ENCODE peak calls at places on chromosomes 12 and 14, in four cellular contexts. G is A549, V is WTC11, I is HepG2. B is an unnamed sample.

GRCh38 chr12:56333197-56333678 is 562 bp downstream of the PAN2 start:
- DNase-seq in G (peak), V (no peak), I (no peak), B (no peak)

GRCh38 chr12:82130763-82131162 is 227.4 kb downstream of the CCDC59 start:
- DNase-seq in G (no peak), V (no peak), I (no peak), B (no peak)

GRCh38 chr12:111596985-111597730 is 2.0 kb downstream of the ATXN2 start:
- DNase-seq in G (peak), V (peak), I (peak), B (peak)

GRCh38 chr12:89669197-89669596 is 39.4 kb downstream of the ATP2B1 start:
- DNase-seq in G (no peak), V (no peak), I (no peak), B (no peak)

GRCh38 chr14:103662029-103662428 is 33.0 kb downstream of the KLC1 start:
- DNase-seq in G (no peak), V (no peak), I (no peak), B (no peak)

GRCh38 chr12:99959549-99960170 is 25.1 kb downstream of the ANKS1B start:
- DNase-seq in G (peak), V (no peak), I (peak), B (no peak)

GRCh38 chr12:80352476-80352875 is 91.6 kb upstream of the PTPRQ start:
- DNase-seq in G (no peak), V (no peak), I (no peak), B (no peak)

GRCh38 chr14:88468396-88468795 is 82.9 kb downstream of the SPATA7 start:
- DNase-seq in G (no peak), V (no peak), I (no peak), B (no peak)

GRCh38 chr14:63897706-63898105 is 44.9 kb downstream of the SYNE2 start:
- DNase-seq in G (no peak), V (no peak), I (no peak), B (no peak)

GRCh38 chr12:99978152-99978551 is 6.6 kb downstream of the ANKS1B start:
- DNase-seq in G (no peak), V (no peak), I (no peak), B (no peak)

GRCh38 chr12:105330938-105331804 is 680 bp downstream of the C12orf75 start:
- DNase-seq in G (no peak), V (peak), I (no peak), B (no peak)

GRCh38 chr12:6342140-6342889 is 439 bp upstream of the TNFRSF1A start:
- DNase-seq in G (no peak), V (no peak), I (no peak), B (no peak)

GRCh38 chr12:49933793-49934192 is 16.7 kb upstream of the AQP2 start:
- DNase-seq in G (no peak), V (no peak), I (no peak), B (no peak)

GRCh38 chr14:104803280-104803915 is 2.5 kb downstream of the ZBTB42 start:
- DNase-seq in G (no peak), V (no peak), I (no peak), B (no peak)

GRCh38 chr12:56361487-56362129 is 1.0 kb downstream of the APOF start:
- DNase-seq in G (no peak), V (no peak), I (no peak), B (no peak)

GRCh38 chr14:69695664-69696527 is 71.0 kb upstream of the SRSF5 start:
- DNase-seq in G (no peak), V (no peak), I (no peak), B (peak)

GRCh38 chr14:29227631-29228030 is 461.0 kb downstream of the FOXG1 start:
- DNase-seq in G (no peak), V (no peak), I (no peak), B (no peak)

GRCh38 chr12:104903648-104904423 is 54.3 kb downstream of the SLC41A2 start:
- DNase-seq in G (no peak), V (no peak), I (peak), B (no peak)

GRCh38 chr12:58920102-58920955 is at the start of gene LRIG3:
- DNase-seq in G (peak), V (peak), I (peak), B (peak)

GRCh38 chr14:79540394-79540793 is 670.9 kb downstream of the DIO2 start:
- DNase-seq in G (no peak), V (no peak), I (no peak), B (no peak)

GRCh38 chr14:56145965-56146364 is 27.8 kb downstream of the PELI2 start:
- DNase-seq in G (no peak), V (no peak), I (no peak), B (no peak)

GRCh38 chr12:90253674-90254181 is 545.1 kb upstream of the ATP2B1 start:
- DNase-seq in G (no peak), V (peak), I (no peak), B (no peak)

GRCh38 chr12:112111931-112112330 is 3.3 kb upstream of the NAA25 start:
- DNase-seq in G (no peak), V (no peak), I (no peak), B (peak)

GRCh38 chr12:59077153-59077930 is 157.0 kb upstream of the LRIG3 start:
- DNase-seq in G (no peak), V (no peak), I (no peak), B (no peak)

GRCh38 chr12:64395739-64396138 is 5.2 kb upstream of the C12orf56 start:
- DNase-seq in G (no peak), V (no peak), I (no peak), B (no peak)

GRCh38 chr14:34718750-34719304 is 4.4 kb upstream of the CFL2 start:
- DNase-seq in G (no peak), V (no peak), I (no peak), B (no peak)

GRCh38 chr12:10562306-10562933 is 51.0 kb downstream of the MAGOHB start:
- DNase-seq in G (peak), V (no peak), I (peak), B (peak)

GRCh38 chr12:18153826-18154225 is 63.8 kb upstream of the RERGL start:
- DNase-seq in G (no peak), V (no peak), I (no peak), B (no peak)

GRCh38 chr14:35844494-35844893 is 18.4 kb downstream of the BRMS1L start:
- DNase-seq in G (no peak), V (no peak), I (no peak), B (no peak)

GRCh38 chr14:67508973-67509372 is 20.5 kb upstream of the TMEM229B start:
- DNase-seq in G (no peak), V (no peak), I (no peak), B (no peak)

GRCh38 chr12:114439306-114439705 is 33.4 kb upstream of the TBX5 start:
- DNase-seq in G (no peak), V (peak), I (no peak), B (no peak)

GRCh38 chr12:102465762-102466560 is 14.4 kb downstream of the IGF1 start:
- DNase-seq in G (no peak), V (no peak), I (no peak), B (no peak)

GRCh38 chr12:117098361-117099217 is 627 bp downstream of the TESC start:
- DNase-seq in G (peak), V (peak), I (no peak), B (peak)

GRCh38 chr14:73785834-73786631 is 65.6 kb upstream of the PTGR2 start:
- DNase-seq in G (peak), V (peak), I (peak), B (peak)

GRCh38 chr12:21665816-21666215 is 8.2 kb upstream of the LDHB start:
- DNase-seq in G (no peak), V (no peak), I (no peak), B (no peak)

GRCh38 chr12:52585951-52586350 is 12.3 kb upstream of the KRT74 start:
- DNase-seq in G (no peak), V (no peak), I (no peak), B (peak)

GRCh38 chr14:54529811-54530210 is 20.1 kb downstream of the CGRRF1 start:
- DNase-seq in G (no peak), V (no peak), I (no peak), B (no peak)

GRCh38 chr14:57274551-57274950 is 5.8 kb downstream of the AP5M1 start:
- DNase-seq in G (no peak), V (no peak), I (no peak), B (no peak)

GRCh38 chr14:57526942-57527341 is 33.3 kb upstream of the CCDC198 start:
- DNase-seq in G (no peak), V (peak), I (peak), B (peak)

GRCh38 chr12:726281-727140 is 25.9 kb upstream of the WNK1 start:
- DNase-seq in G (peak), V (no peak), I (peak), B (no peak)
- TF ChIP-seq HMGXB4 in G (no peak), V (no peak), I (no peak), B (no peak)

GRCh38 chr12:124605150-124605549 is 37.7 kb upstream of the NCOR2 start:
- DNase-seq in G (no peak), V (no peak), I (no peak), B (peak)
- TF ChIP-seq HMGXB4 in G (no peak), V (no peak), I (no peak), B (no peak)

GRCh38 chr12:125403145-125403789 is 338.0 kb downstream of the AACS start:
- DNase-seq in G (no peak), V (peak), I (peak), B (peak)
- TF ChIP-seq HMGXB4 in G (no peak), V (no peak), I (no peak), B (no peak)

GRCh38 chr12:115785548-115785947 is 491.9 kb downstream of the MED13L start:
- DNase-seq in G (no peak), V (peak), I (no peak), B (no peak)

GRCh38 chr12:115794659-115795081 is 482.8 kb downstream of the MED13L start:
- DNase-seq in G (no peak), V (no peak), I (peak), B (no peak)

GRCh38 chr12:115790526-115790925 is 487.0 kb downstream of the MED13L start:
- DNase-seq in G (no peak), V (no peak), I (no peak), B (no peak)

GRCh38 chr12:115791331-115791730 is 486.2 kb downstream of the MED13L start:
- DNase-seq in G (no peak), V (no peak), I (no peak), B (no peak)
- TF ChIP-seq HMGXB4 in G (no peak), V (no peak), I (no peak), B (no peak)

GRCh38 chr12:109594566-109595317 is 21.1 kb downstream of the MVK start:
- DNase-seq in G (no peak), V (no peak), I (no peak), B (no peak)
- TF ChIP-seq HMGXB4 in G (no peak), V (no peak), I (no peak), B (no peak)

DNA sequence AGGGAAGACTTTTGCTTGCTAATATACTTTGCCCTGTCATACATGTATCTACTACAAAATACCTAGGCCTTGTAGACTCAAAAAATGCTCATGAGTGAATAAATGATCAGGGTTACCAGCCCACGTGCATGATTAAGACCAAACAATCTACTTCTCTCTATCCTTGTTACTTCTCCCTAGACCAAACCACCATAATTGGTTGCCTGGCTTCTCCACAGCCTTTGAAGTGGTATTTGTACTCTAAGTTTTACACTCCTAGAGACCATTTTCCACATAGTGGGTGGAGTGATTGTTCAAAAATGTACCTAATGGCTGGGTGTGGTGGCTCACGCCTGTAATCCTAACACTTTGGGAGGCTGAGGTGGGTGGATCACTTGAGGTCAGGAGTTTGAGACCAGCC is 14.1 kb upstream of the RPS6KL1 start:
- DNase-seq in G (no peak), V (no peak), I (no peak), B (no peak)
- TF ChIP-seq HMGXB4 in G (no peak), V (no peak), I (no peak), B (no peak)

B was measured in K562.